ENCODE peak calls at places on chromosome 9, in nine cellular contexts. One of them, this sample, is unnamed.

GRCh38 chr9:122056484-122056883 is 36.6 kb downstream of the TTLL11 start:
- DNase-seq in sigmoid colon: no peak
- DNase-seq in transverse colon: no peak
- DNase-seq in GM12892: no peak
- DNase-seq in body of pancreas: no peak
- DNase-seq in ovary: no peak
- DNase-seq in HCT116: no peak
- DNase-seq in uterus: no peak
- DNase-seq in NB4: peak; percentile 17
- DNase-seq in this sample: peak; percentile 57

GRCh38 chr9:106864533-106865143 is 1.7 kb downstream of the ZNF462 start:
- DNase-seq in sigmoid colon: peak; percentile 70
- DNase-seq in transverse colon: no peak
- DNase-seq in GM12892: no peak
- DNase-seq in body of pancreas: no peak
- DNase-seq in ovary: peak; percentile 30
- DNase-seq in HCT116: no peak
- DNase-seq in uterus: peak; percentile 38
- DNase-seq in NB4: no peak
- DNase-seq in this sample: peak; percentile 34

GRCh38 chr9:16960084-16960483 is 89.6 kb upstream of the BNC2 start:
- DNase-seq in sigmoid colon: no peak
- DNase-seq in transverse colon: no peak
- DNase-seq in GM12892: no peak
- DNase-seq in body of pancreas: no peak
- DNase-seq in ovary: no peak
- DNase-seq in HCT116: no peak
- DNase-seq in uterus: no peak
- DNase-seq in NB4: peak; percentile 28
- DNase-seq in this sample: peak; percentile 21

GRCh38 chr9:116070256-116070914 is 83.2 kb upstream of the PAPPA start:
- DNase-seq in sigmoid colon: no peak
- DNase-seq in transverse colon: no peak
- DNase-seq in GM12892: no peak
- DNase-seq in body of pancreas: no peak
- DNase-seq in ovary: no peak
- DNase-seq in HCT116: no peak
- DNase-seq in uterus: peak; percentile 26
- DNase-seq in NB4: no peak
- DNase-seq in this sample: no peak

GRCh38 chr9:27340876-27341540 is 44.1 kb upstream of the EQTN start:
- DNase-seq in sigmoid colon: no peak
- DNase-seq in transverse colon: no peak
- DNase-seq in GM12892: no peak
- DNase-seq in body of pancreas: no peak
- DNase-seq in ovary: no peak
- DNase-seq in HCT116: no peak
- DNase-seq in uterus: no peak
- DNase-seq in NB4: no peak
- DNase-seq in this sample: no peak

GRCh38 chr9:18658764-18659705 is 185.1 kb downstream of the ADAMTSL1 start:
- DNase-seq in sigmoid colon: no peak
- DNase-seq in transverse colon: no peak
- DNase-seq in GM12892: no peak
- DNase-seq in body of pancreas: no peak
- DNase-seq in ovary: no peak
- DNase-seq in HCT116: no peak
- DNase-seq in uterus: no peak
- DNase-seq in NB4: no peak
- DNase-seq in this sample: no peak

GRCh38 chr9:136958473-136958872 is 6.4 kb downstream of the LCN12 start:
- DNase-seq in sigmoid colon: no peak
- DNase-seq in transverse colon: no peak
- DNase-seq in GM12892: no peak
- DNase-seq in body of pancreas: no peak
- DNase-seq in ovary: no peak
- DNase-seq in HCT116: no peak
- DNase-seq in uterus: no peak
- DNase-seq in NB4: no peak
- DNase-seq in this sample: no peak

GRCh38 chr9:107735821-107736220 is 246.3 kb upstream of the KLF4 start:
- DNase-seq in sigmoid colon: no peak
- DNase-seq in transverse colon: no peak
- DNase-seq in GM12892: no peak
- DNase-seq in body of pancreas: no peak
- DNase-seq in ovary: no peak
- DNase-seq in HCT116: no peak
- DNase-seq in uterus: no peak
- DNase-seq in NB4: no peak
- DNase-seq in this sample: no peak

GRCh38 chr9:81573415-81574321 is 115.7 kb downstream of the TLE1 start:
- DNase-seq in sigmoid colon: no peak
- DNase-seq in transverse colon: no peak
- DNase-seq in GM12892: no peak
- DNase-seq in body of pancreas: no peak
- DNase-seq in ovary: no peak
- DNase-seq in HCT116: no peak
- DNase-seq in uterus: no peak
- DNase-seq in NB4: no peak
- DNase-seq in this sample: no peak

GRCh38 chr9:81574399-81574798 is 114.9 kb downstream of the TLE1 start:
- DNase-seq in sigmoid colon: no peak
- DNase-seq in transverse colon: no peak
- DNase-seq in GM12892: no peak
- DNase-seq in body of pancreas: no peak
- DNase-seq in ovary: no peak
- DNase-seq in HCT116: no peak
- DNase-seq in uterus: no peak
- DNase-seq in NB4: no peak
- DNase-seq in this sample: peak; percentile 35

GRCh38 chr9:81578606-81579005 is 110.7 kb downstream of the TLE1 start:
- DNase-seq in sigmoid colon: no peak
- DNase-seq in transverse colon: no peak
- DNase-seq in GM12892: no peak
- DNase-seq in body of pancreas: no peak
- DNase-seq in ovary: no peak
- DNase-seq in HCT116: no peak
- DNase-seq in uterus: no peak
- DNase-seq in NB4: no peak
- DNase-seq in this sample: peak; percentile 27

GRCh38 chr9:81570083-81570482 is 119.3 kb downstream of the TLE1 start:
- DNase-seq in sigmoid colon: no peak
- DNase-seq in transverse colon: no peak
- DNase-seq in GM12892: no peak
- DNase-seq in body of pancreas: no peak
- DNase-seq in ovary: no peak
- DNase-seq in HCT116: no peak
- DNase-seq in uterus: no peak
- DNase-seq in NB4: no peak
- DNase-seq in this sample: no peak

DNA sequence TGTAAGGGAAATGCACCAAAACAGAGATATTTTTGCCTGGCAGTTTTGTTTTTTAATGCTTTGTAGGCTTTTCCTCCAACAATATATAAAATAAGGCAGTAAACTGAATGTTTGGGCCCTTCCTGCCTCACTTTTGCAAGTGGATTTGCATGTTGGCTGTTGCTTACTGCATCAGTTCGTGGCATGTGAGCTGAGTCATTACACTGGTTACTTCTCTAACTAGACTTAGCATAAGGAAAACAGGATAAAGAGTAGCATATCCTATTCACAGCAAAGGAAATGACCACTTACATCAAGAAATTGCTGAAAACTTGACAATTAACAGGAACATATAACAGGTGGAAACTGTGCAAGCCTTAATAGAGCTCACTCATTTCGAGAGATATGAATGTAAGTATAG is 113.4 kb downstream of the TLE1 start:
- DNase-seq in sigmoid colon: no peak
- DNase-seq in transverse colon: no peak
- DNase-seq in GM12892: no peak
- DNase-seq in body of pancreas: no peak
- DNase-seq in ovary: no peak
- DNase-seq in HCT116: no peak
- DNase-seq in uterus: no peak
- DNase-seq in NB4: no peak
- DNase-seq in this sample: no peak
- TF ChIP-seq POLR2A in sigmoid colon: no peak
- TF ChIP-seq POLR2A in transverse colon: no peak
- TF ChIP-seq POLR2A in GM12892: no peak
- TF ChIP-seq POLR2A in body of pancreas: no peak
- TF ChIP-seq POLR2A in ovary: no peak
- TF ChIP-seq POLR2A in HCT116: no peak
- TF ChIP-seq POLR2A in uterus: no peak
- TF ChIP-seq POLR2A in NB4: no peak
- TF ChIP-seq POLR2A in this sample: no peak

GRCh38 chr9:134328841-134329575 is 2.8 kb downstream of the RXRA start:
- DNase-seq in sigmoid colon: peak; percentile 84
- DNase-seq in transverse colon: peak; percentile 71
- DNase-seq in GM12892: no peak
- DNase-seq in body of pancreas: no peak
- DNase-seq in ovary: peak; percentile 66
- DNase-seq in HCT116: no peak
- DNase-seq in uterus: peak; percentile 61
- DNase-seq in NB4: no peak
- DNase-seq in this sample: no peak

GRCh38 chr9:134329576-134329855 is 3.3 kb downstream of the RXRA start:
- DNase-seq in sigmoid colon: no peak
- DNase-seq in transverse colon: no peak
- DNase-seq in GM12892: no peak
- DNase-seq in body of pancreas: no peak
- DNase-seq in ovary: no peak
- DNase-seq in HCT116: no peak
- DNase-seq in uterus: no peak
- DNase-seq in NB4: no peak
- DNase-seq in this sample: no peak

GRCh38 chr9:134326754-134327526 is 685 bp downstream of the RXRA start:
- DNase-seq in sigmoid colon: peak; percentile 76
- DNase-seq in transverse colon: no peak
- DNase-seq in GM12892: no peak
- DNase-seq in body of pancreas: no peak
- DNase-seq in ovary: peak; percentile 36
- DNase-seq in HCT116: no peak
- DNase-seq in uterus: no peak
- DNase-seq in NB4: peak; percentile 51
- DNase-seq in this sample: peak; percentile 92

GRCh38 chr9:134327671-134328231 is 1.5 kb downstream of the RXRA start:
- DNase-seq in sigmoid colon: no peak
- DNase-seq in transverse colon: no peak
- DNase-seq in GM12892: no peak
- DNase-seq in body of pancreas: no peak
- DNase-seq in ovary: no peak
- DNase-seq in HCT116: no peak
- DNase-seq in uterus: no peak
- DNase-seq in NB4: no peak
- DNase-seq in this sample: no peak

DNA sequence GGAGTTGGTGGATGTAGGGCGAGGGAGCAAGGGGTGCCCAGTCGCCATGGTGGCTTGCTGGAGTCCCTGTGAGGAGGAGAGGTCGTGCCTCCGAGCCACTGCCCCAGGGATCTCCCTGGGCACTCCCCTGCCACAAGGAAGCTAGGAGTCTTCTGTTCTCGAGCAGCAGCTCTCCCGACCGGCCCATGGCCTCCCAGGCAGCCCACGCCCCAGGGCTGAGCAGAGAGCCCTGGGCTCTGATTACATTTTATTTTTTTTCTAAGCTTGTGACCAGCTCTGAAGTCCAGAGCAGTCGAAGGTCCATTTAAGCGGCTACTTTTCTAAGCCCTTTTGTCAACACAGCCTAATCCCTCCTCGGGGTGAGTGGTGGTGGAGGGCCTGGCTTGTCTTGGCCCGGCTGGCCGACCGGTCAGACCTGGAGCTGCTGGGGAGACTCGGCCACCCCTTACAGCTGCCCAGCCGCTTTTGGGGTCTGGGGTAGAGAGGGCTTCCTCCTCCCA is 2.1 kb downstream of the RXRA start:
- DNase-seq in sigmoid colon: no peak
- DNase-seq in transverse colon: peak; percentile 72
- DNase-seq in GM12892: no peak
- DNase-seq in body of pancreas: no peak
- DNase-seq in ovary: no peak
- DNase-seq in HCT116: no peak
- DNase-seq in uterus: no peak
- DNase-seq in NB4: no peak
- DNase-seq in this sample: no peak
- TF ChIP-seq POLR2A in sigmoid colon: no peak
- TF ChIP-seq POLR2A in transverse colon: peak; percentile 91
- TF ChIP-seq POLR2A in GM12892: no peak
- TF ChIP-seq POLR2A in body of pancreas: peak; percentile 42
- TF ChIP-seq POLR2A in ovary: no peak
- TF ChIP-seq POLR2A in HCT116: no peak
- TF ChIP-seq POLR2A in uterus: no peak
- TF ChIP-seq POLR2A in NB4: no peak
- TF ChIP-seq POLR2A in this sample: no peak

GRCh38 chr9:126524353-126525077 is 89.2 kb upstream of the LMX1B start:
- DNase-seq in sigmoid colon: peak; percentile 41
- DNase-seq in transverse colon: no peak
- DNase-seq in GM12892: no peak
- DNase-seq in body of pancreas: no peak
- DNase-seq in ovary: no peak
- DNase-seq in HCT116: no peak
- DNase-seq in uterus: no peak
- DNase-seq in NB4: no peak
- DNase-seq in this sample: no peak

GRCh38 chr9:126528111-126528510 is 85.6 kb upstream of the LMX1B start:
- DNase-seq in sigmoid colon: no peak
- DNase-seq in transverse colon: no peak
- DNase-seq in GM12892: no peak
- DNase-seq in body of pancreas: no peak
- DNase-seq in ovary: no peak
- DNase-seq in HCT116: no peak
- DNase-seq in uterus: no peak
- DNase-seq in NB4: no peak
- DNase-seq in this sample: no peak

GRCh38 chr9:126528967-126529366 is 84.8 kb upstream of the LMX1B start:
- DNase-seq in sigmoid colon: no peak
- DNase-seq in transverse colon: no peak
- DNase-seq in GM12892: no peak
- DNase-seq in body of pancreas: no peak
- DNase-seq in ovary: no peak
- DNase-seq in HCT116: no peak
- DNase-seq in uterus: no peak
- DNase-seq in NB4: no peak
- DNase-seq in this sample: no peak

GRCh38 chr9:126526218-126527108 is 87.3 kb upstream of the LMX1B start:
- DNase-seq in sigmoid colon: peak; percentile 40
- DNase-seq in transverse colon: no peak
- DNase-seq in GM12892: no peak
- DNase-seq in body of pancreas: no peak
- DNase-seq in ovary: no peak
- DNase-seq in HCT116: no peak
- DNase-seq in uterus: no peak
- DNase-seq in NB4: no peak
- DNase-seq in this sample: no peak

GRCh38 chr9:126527109-126527825 is 86.5 kb upstream of the LMX1B start:
- DNase-seq in sigmoid colon: peak; percentile 47
- DNase-seq in transverse colon: no peak
- DNase-seq in GM12892: no peak
- DNase-seq in body of pancreas: no peak
- DNase-seq in ovary: no peak
- DNase-seq in HCT116: no peak
- DNase-seq in uterus: no peak
- DNase-seq in NB4: no peak
- DNase-seq in this sample: no peak
- TF ChIP-seq POLR2A in sigmoid colon: no peak
- TF ChIP-seq POLR2A in transverse colon: no peak
- TF ChIP-seq POLR2A in GM12892: no peak
- TF ChIP-seq POLR2A in body of pancreas: no peak
- TF ChIP-seq POLR2A in ovary: no peak
- TF ChIP-seq POLR2A in HCT116: no peak
- TF ChIP-seq POLR2A in uterus: no peak
- TF ChIP-seq POLR2A in NB4: no peak
- TF ChIP-seq POLR2A in this sample: no peak

GRCh38 chr9:134130503-134131375 is 5.1 kb upstream of the WDR5 start:
- DNase-seq in sigmoid colon: no peak
- DNase-seq in transverse colon: peak; percentile 42
- DNase-seq in GM12892: no peak
- DNase-seq in body of pancreas: peak; percentile 89
- DNase-seq in ovary: peak; percentile 82
- DNase-seq in HCT116: no peak
- DNase-seq in uterus: peak; percentile 50
- DNase-seq in NB4: no peak
- DNase-seq in this sample: peak; percentile 51
- TF ChIP-seq POLR2A in sigmoid colon: no peak
- TF ChIP-seq POLR2A in transverse colon: no peak
- TF ChIP-seq POLR2A in GM12892: no peak
- TF ChIP-seq POLR2A in body of pancreas: peak; percentile 63
- TF ChIP-seq POLR2A in ovary: no peak
- TF ChIP-seq POLR2A in HCT116: no peak
- TF ChIP-seq POLR2A in uterus: no peak
- TF ChIP-seq POLR2A in NB4: no peak
- TF ChIP-seq POLR2A in this sample: no peak

This sample was measured in H54.